ENCODE peak calls at places on chromosomes 13 and 19, in nine cellular contexts. F is HL-60; Y is activated CD4-positive, alpha-beta T cell treated with anti-CD3 and anti-CD28 coated beads for 1 hour; P is tibial nerve; L is fibroblast of the conjunctiva; I is NCI-H2171; G is gastrocnemius medialis; A is stimulated activated CD4-positive, alpha-beta T cell treated with anti-CD3 and anti-CD28 coated beads, Interleukin-1b, Interleukin-23, amount 100 ng/mL, for 24 hours; S is HS-27A. J is an unnamed sample.

GRCh38 chr19:28148554-28148953 is 1064.4 kb downstream of the UQCRFS1 start:
- DNase-seq in F (no peak), Y (no peak), P (no peak), L (no peak), I (no peak), G (no peak), A (no peak), S (no peak), J (no peak)

GRCh38 chr19:10406191-10406590 is 2.8 kb upstream of the CDC37 start:
- DNase-seq in F (no peak), Y (no peak), P (no peak), L (no peak), I (no peak), G (no peak), A (no peak), S (no peak), J (no peak)

GRCh38 chr19:42076375-42076944 is 494 bp downstream of the ZNF574 start:
- DNase-seq in F (no peak), Y (peak; percentile 31), P (peak; percentile 33), L (no peak), I (peak; percentile 50), G (peak; percentile 41), A (no peak), S (no peak), J (peak; percentile 40)

GRCh38 chr13:46804391-46804815 is 7.4 kb upstream of the ESD start:
- DNase-seq in F (no peak), Y (no peak), P (no peak), L (peak; percentile 46), I (no peak), G (no peak), A (no peak), S (peak; percentile 76), J (no peak)

GRCh38 chr19:45814166-45814780 is 835 bp downstream of the RSPH6A start:
- DNase-seq in F (no peak), Y (no peak), P (no peak), L (no peak), I (no peak), G (no peak), A (no peak), S (no peak), J (no peak)

GRCh38 chr13:93727301-93728141 is 500.9 kb downstream of the GPC6 start:
- DNase-seq in F (no peak), Y (no peak), P (no peak), L (no peak), I (no peak), G (no peak), A (no peak), S (no peak), J (no peak)

GRCh38 chr13:43720780-43721397 is 65.9 kb downstream of the ENOX1 start:
- DNase-seq in F (no peak), Y (no peak), P (no peak), L (no peak), I (no peak), G (no peak), A (no peak), S (no peak), J (no peak)

GRCh38 chr13:29081697-29082440 is 261.7 kb downstream of the MTUS2 start:
- DNase-seq in F (no peak), Y (no peak), P (no peak), L (no peak), I (no peak), G (no peak), A (no peak), S (no peak), J (no peak)

GRCh38 chr13:110644892-110645521 is 29.7 kb downstream of the NAXD start:
- DNase-seq in F (peak; percentile 57), Y (no peak), P (no peak), L (peak; percentile 55), I (peak; percentile 69), G (peak; percentile 76), A (no peak), S (no peak), J (peak; percentile 52)

GRCh38 chr13:99617474-99618255 is 116.4 kb downstream of the TM9SF2 start:
- DNase-seq in F (no peak), Y (no peak), P (peak; percentile 41), L (peak; percentile 71), I (no peak), G (peak; percentile 26), A (no peak), S (no peak), J (no peak)

GRCh38 chr13:48505597-48506091 is 27.2 kb downstream of the RCBTB2 start:
- DNase-seq in F (peak; percentile 46), Y (peak; percentile 24), P (peak; percentile 57), L (no peak), I (no peak), G (peak; percentile 42), A (no peak), S (no peak), J (peak; percentile 83)

GRCh38 chr13:91904597-91904996 is 506.2 kb downstream of the GPC5 start:
- DNase-seq in F (no peak), Y (no peak), P (no peak), L (no peak), I (no peak), G (no peak), A (no peak), S (no peak), J (no peak)

GRCh38 chr19:11658954-11659353 is 61.7 kb downstream of the ZNF627 start:
- DNase-seq in F (no peak), Y (no peak), P (no peak), L (no peak), I (no peak), G (no peak), A (no peak), S (no peak), J (no peak)

GRCh38 chr13:106488671-106489070 is 46.8 kb downstream of the EFNB2 start:
- DNase-seq in F (no peak), Y (no peak), P (no peak), L (no peak), I (no peak), G (no peak), A (no peak), S (no peak), J (no peak)

GRCh38 chr19:50147462-50148423 is 15.3 kb downstream of the IZUMO2 start:
- DNase-seq in F (peak; percentile 51), Y (peak; percentile 57), P (peak; percentile 85), L (peak; percentile 43), I (peak; percentile 85), G (peak; percentile 85), A (peak; percentile 47), S (no peak), J (peak; percentile 67)

GRCh38 chr13:51945149-51945548 is 66.1 kb downstream of the ATP7B start:
- DNase-seq in F (no peak), Y (no peak), P (no peak), L (no peak), I (no peak), G (no peak), A (no peak), S (no peak), J (no peak)